ENCODE peak calls at places on chromosomes 13 and 19, in four cellular contexts. S, K, G and V are unnamed samples.

GRCh38 chr19:2516727-2517126 is 40.8 kb downstream of the GADD45B start:
- DNase-seq in G (no peak), S (no peak), K (no peak), V (no peak)

GRCh38 chr13:49225358-49226042 is 5.4 kb downstream of the MLNR start:
- DNase-seq in K (no peak), G (no peak), S (peak; percentile 65), V (no peak)

GRCh38 chr19:18789883-18790565 is 1.1 kb downstream of the COMP start:
- DNase-seq in S (no peak), G (no peak), K (no peak), V (peak; percentile 70)

GRCh38 chr19:48988860-48989259 is 4.2 kb downstream of the GYS1 start:
- DNase-seq in S (no peak), G (no peak), K (no peak), V (no peak)

GRCh38 chr19:48499352-48500090 is 12.1 kb downstream of the LMTK3 start:
- DNase-seq in S (no peak), G (no peak), K (no peak), V (no peak)

GRCh38 chr13:20182231-20182846 is 10.4 kb downstream of the GJB2 start:
- DNase-seq in K (peak; percentile 22), S (no peak), G (no peak), V (no peak)

GRCh38 chr13:59710995-59711701 is 452.6 kb downstream of the DIAPH3 start:
- DNase-seq in S (no peak), G (no peak), K (no peak), V (no peak)

GRCh38 chr19:31066385-31066784 is 282.9 kb downstream of the TSHZ3 start:
- DNase-seq in K (no peak), S (no peak), G (no peak), V (no peak)

GRCh38 chr19:46144756-46145155 is 3.3 kb upstream of the IGFL2 start:
- DNase-seq in G (no peak), K (no peak), S (no peak), V (no peak)

GRCh38 chr19:6412111-6412999 is 12.3 kb downstream of the KHSRP start:
- DNase-seq in S (peak; percentile 55), K (peak; percentile 58), G (peak; percentile 50), V (peak; percentile 34)

GRCh38 chr13:97843201-97843600 is 110.3 kb upstream of the IPO5 start:
- DNase-seq in G (no peak), K (no peak), S (no peak), V (no peak)

GRCh38 chr13:21216332-21216731 is 39.9 kb downstream of the MRPL57 start:
- DNase-seq in K (no peak), S (no peak), G (no peak), V (no peak)

GRCh38 chr19:38266070-38266469 is 1.7 kb downstream of the SPINT2 start:
- DNase-seq in S (no peak), G (no peak), K (no peak), V (no peak)

GRCh38 chr19:28358604-28359003 is 854.3 kb downstream of the UQCRFS1 start:
- DNase-seq in G (no peak), S (no peak), K (no peak), V (no peak)

GRCh38 chr13:95185311-95185710 is 115.9 kb downstream of the ABCC4 start:
- DNase-seq in G (no peak), S (no peak), K (no peak), V (no peak)

GRCh38 chr13:45142440-45143345 is 22.4 kb downstream of the GTF2F2 start:
- DNase-seq in S (no peak), K (no peak), G (no peak), V (no peak)

GRCh38 chr13:108827637-108828036 is 198.2 kb downstream of the MYO16 start:
- DNase-seq in S (no peak), K (no peak), G (no peak), V (no peak)

GRCh38 chr19:51029718-51030117 is 3.3 kb upstream of the KLK11 start:
- DNase-seq in K (no peak), G (no peak), S (no peak), V (no peak)

GRCh38 chr13:73702419-73703071 is 431.7 kb downstream of the KLF12 start:
- DNase-seq in G (no peak), S (no peak), K (peak; percentile 15), V (no peak)

GRCh38 chr13:39913928-39914327 is 258.5 kb downstream of the COG6 start:
- DNase-seq in S (no peak), G (no peak), K (no peak), V (no peak)

GRCh38 chr19:48321372-48321621 is 4.1 kb upstream of the EMP3 start:
- DNase-seq in S (peak; percentile 98), K (peak; percentile 98), G (peak; percentile 91), V (peak; percentile 96)